ENCODE peak calls at places on chromosomes 16 and 17, in four cellular contexts. B is GM12878, W is K562, Y is HepG2. R is an unnamed sample.

GRCh38 chr17:60606036-60606435 is 6.0 kb downstream of the PPM1D start:
- DNase-seq in B (no peak), W (no peak), Y (no peak), R (no peak)

GRCh38 chr17:68682913-68683312 is 81.7 kb upstream of the FAM20A start:
- DNase-seq in B (no peak), W (no peak), Y (no peak), R (no peak)

GRCh38 chr17:62704381-62704971 is 77.0 kb downstream of the MRC2 start:
- DNase-seq in B (no peak), W (peak; percentile 44), Y (no peak), R (no peak)

GRCh38 chr17:81976332-81977210 is 858 bp upstream of the ASPSCR1 start:
- DNase-seq in B (no peak), W (peak; percentile 48), Y (no peak), R (no peak)

GRCh38 chr16:8919934-8920465 is 37.8 kb downstream of the LITAFD start:
- DNase-seq in B (no peak), W (no peak), Y (no peak), R (no peak)

GRCh38 chr16:21159281-21159951 is 942 bp downstream of the LDAF1 start:
- DNase-seq in B (no peak), W (peak; percentile 34), Y (no peak), R (peak; percentile 28)

GRCh38 chr17:53655591-53655990 is 167.1 kb upstream of the KIF2B start:
- DNase-seq in B (no peak), W (no peak), Y (no peak), R (no peak)

GRCh38 chr16:8718753-8719386 is 44.5 kb downstream of the ABAT start:
- DNase-seq in B (no peak), W (no peak), Y (no peak), R (no peak)

GRCh38 chr17:42311240-42312034 is 23.1 kb downstream of the STAT5A start:
- DNase-seq in B (no peak), W (peak; percentile 67), Y (peak; percentile 91), R (peak; percentile 82)

GRCh38 chr17:48335858-48336500 is 94.0 kb downstream of the SKAP1 start:
- DNase-seq in B (peak; percentile 37), W (peak; percentile 21), Y (peak; percentile 42), R (peak; percentile 34)

GRCh38 chr16:9499921-9500593 is 408.6 kb downstream of the HAPSTR1 start:
- DNase-seq in B (no peak), W (no peak), Y (no peak), R (no peak)

GRCh38 chr16:9393601-9394000 is 302.2 kb downstream of the HAPSTR1 start:
- DNase-seq in B (no peak), W (no peak), Y (no peak), R (no peak)

GRCh38 chr17:42068979-42069378 is 18.6 kb upstream of the C17orf113 start:
- DNase-seq in B (no peak), W (no peak), Y (no peak), R (no peak)

GRCh38 chr17:63973930-63974593 is 1.3 kb upstream of the SCN4A start:
- DNase-seq in B (no peak), W (no peak), Y (no peak), R (no peak)

GRCh38 chr16:4489030-4489429 is 12.8 kb downstream of the HMOX2 start:
- DNase-seq in B (no peak), W (no peak), Y (no peak), R (no peak)

GRCh38 chr16:70711211-70711978 is 25.5 kb upstream of the MTSS2 start:
- DNase-seq in B (no peak), W (no peak), Y (peak; percentile 80), R (no peak)

GRCh38 chr16:64864232-64864803 is 257.5 kb downstream of the CDH11 start:
- DNase-seq in B (no peak), W (no peak), Y (no peak), R (no peak)

GRCh38 chr16:20001856-20002707 is 71.6 kb downstream of the GPR139 start:
- DNase-seq in B (no peak), W (no peak), Y (peak; percentile 44), R (peak; percentile 48)

GRCh38 chr16:76705883-76706282 is 428.7 kb downstream of the CNTNAP4 start:
- DNase-seq in B (no peak), W (no peak), Y (no peak), R (no peak)

GRCh38 chr17:28705728-28706334 is 5.9 kb downstream of the PROCA1 start:
- DNase-seq in B (no peak), W (no peak), Y (no peak), R (no peak)

GRCh38 chr16:29994613-29995329 is 646 bp downstream of the HIRIP3 start:
- DNase-seq in B (no peak), W (peak; percentile 90), Y (no peak), R (peak; percentile 58)

GRCh38 chr17:64323774-64324173 is 60.7 kb upstream of the TEX2 start:
- DNase-seq in B (no peak), W (no peak), Y (no peak), R (no peak)

GRCh38 chr17:78381601-78382168 is 3.2 kb downstream of the PGS1 start:
- DNase-seq in B (no peak), W (peak; percentile 46), Y (no peak), R (no peak)

GRCh38 chr16:67279296-67280089 is at the start of gene PLEKHG4:
- DNase-seq in B (peak; percentile 13), W (no peak), Y (peak; percentile 69), R (peak; percentile 99)

DNA sequence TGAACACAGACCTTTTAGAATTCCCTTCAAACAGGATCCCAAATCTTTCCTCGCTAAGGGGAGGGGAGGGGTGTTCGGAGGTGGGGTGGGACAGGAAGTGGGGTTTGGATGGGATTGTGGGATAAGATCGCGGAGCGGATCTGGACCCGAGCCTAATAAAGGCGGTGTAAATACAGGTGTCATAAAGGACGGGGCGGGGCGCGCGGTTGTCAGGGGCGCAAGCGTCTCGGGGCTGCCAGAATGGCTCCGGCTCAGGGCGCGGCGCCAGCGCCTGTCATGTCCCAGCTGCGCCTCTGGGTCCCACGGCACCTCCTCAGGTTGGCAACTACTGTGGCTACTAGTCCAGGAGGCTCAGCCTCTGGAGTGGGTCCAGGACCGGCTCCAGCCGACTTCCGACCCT is 59.8 kb upstream of the FBXO47 start:
- DNase-seq in B (no peak), W (peak; percentile 25), Y (no peak), R (peak; percentile 63)
- TF ChIP-seq NFIC in B (no peak), W (peak; percentile 49), Y (no peak), R (peak; percentile 10)

GRCh38 chr16:5633845-5634440 is 536.3 kb upstream of the EEF2KMT start:
- DNase-seq in B (no peak), W (peak; percentile 34), Y (peak; percentile 34), R (peak; percentile 54)
- TF ChIP-seq SMC3 in B (no peak), W (no peak), Y (no peak), R (peak; percentile 42)

DNA sequence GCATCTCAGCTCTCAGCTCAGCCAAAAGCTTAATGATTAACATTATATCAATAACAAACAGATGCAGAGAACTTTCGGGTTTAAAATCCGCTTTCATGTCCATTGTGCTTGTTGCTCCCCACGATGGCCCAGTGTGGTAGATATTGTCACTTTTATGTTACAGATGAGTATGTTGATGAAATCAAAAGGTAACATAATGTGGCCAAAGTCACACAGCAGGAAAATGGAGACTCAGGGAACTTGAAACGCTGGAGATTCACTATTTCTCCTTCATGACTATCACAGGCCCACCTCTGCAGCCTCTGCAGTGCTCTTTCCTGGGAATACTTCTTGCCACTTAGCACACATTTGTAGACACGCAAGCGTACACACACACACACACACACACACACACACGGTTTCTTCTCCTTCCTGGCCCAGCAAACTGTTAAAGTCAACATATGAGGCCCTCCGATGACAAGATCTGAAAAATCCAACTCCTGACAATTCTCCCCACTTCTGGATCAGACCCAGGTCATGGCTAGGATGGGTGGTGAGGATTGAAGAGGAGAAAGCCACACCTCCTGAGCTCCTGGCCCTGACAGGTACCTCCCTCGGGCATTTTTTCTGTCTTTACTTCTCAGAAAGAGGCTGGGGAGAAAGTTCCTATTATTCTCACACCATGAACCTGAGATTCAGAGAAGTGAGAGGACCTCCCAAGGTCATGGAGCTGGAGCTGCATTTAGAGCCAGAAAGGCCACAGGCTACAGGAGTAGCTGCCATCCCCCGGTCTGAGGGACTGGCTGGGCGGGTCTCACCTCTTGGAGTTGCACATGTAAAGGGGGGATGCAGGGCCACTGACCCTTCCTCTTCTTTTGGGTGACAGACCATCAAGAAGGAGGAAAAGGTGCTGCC is 9.7 kb downstream of the DRC7 start:
- DNase-seq in B (no peak), W (no peak), Y (peak; percentile 92), R (no peak)
- TF ChIP-seq NFIC in B (no peak), W (no peak), Y (peak; percentile 26), R (no peak)

GRCh38 chr17:80458016-80458415 is 18.4 kb downstream of the NPTX1 start:
- DNase-seq in B (no peak), W (no peak), Y (no peak), R (no peak)
- TF ChIP-seq SMC3 in B (no peak), W (no peak), Y (no peak), R (no peak)

DNA sequence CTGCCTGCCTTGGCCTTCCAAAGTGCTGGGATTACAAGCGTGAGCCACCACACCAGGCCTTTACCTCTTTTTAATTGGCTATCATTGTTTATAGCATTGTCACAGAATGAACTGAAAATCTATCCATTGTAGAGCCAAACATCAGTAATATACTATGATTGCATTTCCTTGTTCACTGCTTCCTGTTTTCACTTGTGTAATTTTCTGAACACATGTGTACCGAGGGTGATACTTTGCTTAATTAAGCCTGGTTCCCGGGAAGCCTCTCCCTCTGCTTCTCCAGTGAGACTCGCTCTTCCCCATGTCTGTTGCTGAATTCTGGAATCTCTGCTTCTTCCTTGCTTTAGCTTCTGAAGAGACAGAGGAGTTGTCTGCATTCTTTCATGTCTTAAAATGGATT is 33.1 kb downstream of the POLR3E start:
- DNase-seq in B (no peak), W (no peak), Y (no peak), R (no peak)
- TF ChIP-seq NFIC in B (no peak), W (no peak), Y (no peak), R (no peak)

DNA sequence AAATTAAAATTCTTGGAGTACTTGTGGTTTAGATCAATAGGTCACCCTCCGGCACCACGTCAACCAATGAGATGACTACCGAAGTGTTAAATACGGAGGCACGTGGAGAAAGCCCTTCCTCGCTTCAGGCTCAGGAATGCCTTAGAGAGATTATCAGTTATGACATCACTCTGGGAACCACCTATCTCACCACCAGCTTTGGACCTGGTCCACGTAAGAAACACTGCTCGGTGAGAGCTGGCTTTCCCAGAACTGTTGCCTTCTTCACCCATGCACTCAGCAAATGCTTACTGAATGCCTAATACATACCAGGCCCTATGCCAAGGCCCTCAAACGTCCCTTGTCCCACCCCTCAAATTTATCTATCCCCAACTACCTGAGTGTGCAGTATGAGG is 71.3 kb downstream of the SMG6 start:
- DNase-seq in B (no peak), W (no peak), Y (no peak), R (no peak)
- TF ChIP-seq SMC3 in B (no peak), W (no peak), Y (no peak), R (no peak)

GRCh38 chr16:83906690-83907089 is 7.8 kb downstream of the MLYCD start:
- DNase-seq in B (no peak), W (no peak), Y (no peak), R (no peak)
- TF ChIP-seq NFIC in B (no peak), W (no peak), Y (no peak), R (no peak)